ENCODE peak calls at places on chromosomes 2 and 18, in eight cellular contexts. One of them, this sample, is unnamed.

GRCh38 chr2:47638430-47638829 is 144.5 kb upstream of the MSH6 start:
- DNase-seq in ovary: no peak
- DNase-seq in pancreas: no peak
- DNase-seq in CD8-positive, alpha-beta T cell: no peak
- DNase-seq in astrocyte of the hippocampus: no peak
- DNase-seq in stimulated activated CD8-positive, alpha-beta memory T cell treated with anti-CD3 and anti-CD28 coated beads, Interleukin-15, amount 100 ng/mL, for 48 hours: no peak
- DNase-seq in bronchial epithelial cell: no peak
- DNase-seq in EL: no peak
- DNase-seq in this sample: no peak

GRCh38 chr18:10490401-10491289 is 35.2 kb upstream of the NAPG start:
- DNase-seq in ovary: no peak
- DNase-seq in pancreas: no peak
- DNase-seq in CD8-positive, alpha-beta T cell: peak
- DNase-seq in astrocyte of the hippocampus: no peak
- DNase-seq in stimulated activated CD8-positive, alpha-beta memory T cell treated with anti-CD3 and anti-CD28 coated beads, Interleukin-15, amount 100 ng/mL, for 48 hours: peak
- DNase-seq in bronchial epithelial cell: no peak
- DNase-seq in EL: no peak
- DNase-seq in this sample: peak

GRCh38 chr18:6811816-6812215 is 82.3 kb downstream of the ARHGAP28 start:
- DNase-seq in ovary: no peak
- DNase-seq in pancreas: no peak
- DNase-seq in CD8-positive, alpha-beta T cell: no peak
- DNase-seq in astrocyte of the hippocampus: peak
- DNase-seq in stimulated activated CD8-positive, alpha-beta memory T cell treated with anti-CD3 and anti-CD28 coated beads, Interleukin-15, amount 100 ng/mL, for 48 hours: no peak
- DNase-seq in bronchial epithelial cell: no peak
- DNase-seq in EL: no peak
- DNase-seq in this sample: no peak

GRCh38 chr2:97758131-97758705 is 44.8 kb downstream of the ZAP70 start:
- DNase-seq in ovary: no peak
- DNase-seq in pancreas: no peak
- DNase-seq in CD8-positive, alpha-beta T cell: no peak
- DNase-seq in astrocyte of the hippocampus: no peak
- DNase-seq in stimulated activated CD8-positive, alpha-beta memory T cell treated with anti-CD3 and anti-CD28 coated beads, Interleukin-15, amount 100 ng/mL, for 48 hours: no peak
- DNase-seq in bronchial epithelial cell: no peak
- DNase-seq in EL: no peak
- DNase-seq in this sample: no peak

GRCh38 chr2:112187805-112188596 is 49.8 kb downstream of the FBLN7 start:
- DNase-seq in ovary: no peak
- DNase-seq in pancreas: no peak
- DNase-seq in CD8-positive, alpha-beta T cell: peak
- DNase-seq in astrocyte of the hippocampus: no peak
- DNase-seq in stimulated activated CD8-positive, alpha-beta memory T cell treated with anti-CD3 and anti-CD28 coated beads, Interleukin-15, amount 100 ng/mL, for 48 hours: peak
- DNase-seq in bronchial epithelial cell: peak
- DNase-seq in EL: no peak
- DNase-seq in this sample: peak

GRCh38 chr2:186575302-186575701 is 14.6 kb upstream of the ITGAV start:
- DNase-seq in ovary: no peak
- DNase-seq in pancreas: no peak
- DNase-seq in CD8-positive, alpha-beta T cell: no peak
- DNase-seq in astrocyte of the hippocampus: peak
- DNase-seq in stimulated activated CD8-positive, alpha-beta memory T cell treated with anti-CD3 and anti-CD28 coated beads, Interleukin-15, amount 100 ng/mL, for 48 hours: no peak
- DNase-seq in bronchial epithelial cell: peak
- DNase-seq in EL: peak
- DNase-seq in this sample: no peak

GRCh38 chr2:216880509-216881184 is 20.8 kb upstream of the TNP1 start:
- DNase-seq in ovary: no peak
- DNase-seq in pancreas: no peak
- DNase-seq in CD8-positive, alpha-beta T cell: no peak
- DNase-seq in astrocyte of the hippocampus: no peak
- DNase-seq in stimulated activated CD8-positive, alpha-beta memory T cell treated with anti-CD3 and anti-CD28 coated beads, Interleukin-15, amount 100 ng/mL, for 48 hours: no peak
- DNase-seq in bronchial epithelial cell: peak
- DNase-seq in EL: no peak
- DNase-seq in this sample: no peak

GRCh38 chr2:129641371-129641770 is 338.1 kb upstream of the RAB6C start:
- DNase-seq in ovary: no peak
- DNase-seq in pancreas: no peak
- DNase-seq in CD8-positive, alpha-beta T cell: no peak
- DNase-seq in astrocyte of the hippocampus: no peak
- DNase-seq in stimulated activated CD8-positive, alpha-beta memory T cell treated with anti-CD3 and anti-CD28 coated beads, Interleukin-15, amount 100 ng/mL, for 48 hours: no peak
- DNase-seq in bronchial epithelial cell: no peak
- DNase-seq in EL: no peak
- DNase-seq in this sample: no peak

GRCh38 chr18:69838620-69839411 is 108.9 kb downstream of the CD226 start:
- DNase-seq in ovary: no peak
- DNase-seq in pancreas: no peak
- DNase-seq in CD8-positive, alpha-beta T cell: no peak
- DNase-seq in astrocyte of the hippocampus: no peak
- DNase-seq in stimulated activated CD8-positive, alpha-beta memory T cell treated with anti-CD3 and anti-CD28 coated beads, Interleukin-15, amount 100 ng/mL, for 48 hours: peak
- DNase-seq in bronchial epithelial cell: no peak
- DNase-seq in EL: peak
- DNase-seq in this sample: peak

GRCh38 chr2:173496746-173497145 is 142.1 kb downstream of the CDCA7 start:
- DNase-seq in ovary: no peak
- DNase-seq in pancreas: no peak
- DNase-seq in CD8-positive, alpha-beta T cell: no peak
- DNase-seq in astrocyte of the hippocampus: peak
- DNase-seq in stimulated activated CD8-positive, alpha-beta memory T cell treated with anti-CD3 and anti-CD28 coated beads, Interleukin-15, amount 100 ng/mL, for 48 hours: no peak
- DNase-seq in bronchial epithelial cell: no peak
- DNase-seq in EL: peak
- DNase-seq in this sample: no peak

GRCh38 chr2:135870571-135870970 is 5.7 kb downstream of the MCM6 start:
- DNase-seq in ovary: no peak
- DNase-seq in pancreas: no peak
- DNase-seq in CD8-positive, alpha-beta T cell: no peak
- DNase-seq in astrocyte of the hippocampus: no peak
- DNase-seq in stimulated activated CD8-positive, alpha-beta memory T cell treated with anti-CD3 and anti-CD28 coated beads, Interleukin-15, amount 100 ng/mL, for 48 hours: no peak
- DNase-seq in bronchial epithelial cell: no peak
- DNase-seq in EL: no peak
- DNase-seq in this sample: no peak

GRCh38 chr2:120109186-120110061 is 96.5 kb downstream of the EPB41L5 start:
- DNase-seq in ovary: no peak
- DNase-seq in pancreas: no peak
- DNase-seq in CD8-positive, alpha-beta T cell: no peak
- DNase-seq in astrocyte of the hippocampus: peak
- DNase-seq in stimulated activated CD8-positive, alpha-beta memory T cell treated with anti-CD3 and anti-CD28 coated beads, Interleukin-15, amount 100 ng/mL, for 48 hours: no peak
- DNase-seq in bronchial epithelial cell: peak
- DNase-seq in EL: peak
- DNase-seq in this sample: no peak

GRCh38 chr18:8717011-8717770 is 11.8 kb downstream of the MTCL1 start:
- DNase-seq in ovary: no peak
- DNase-seq in pancreas: no peak
- DNase-seq in CD8-positive, alpha-beta T cell: no peak
- DNase-seq in astrocyte of the hippocampus: no peak
- DNase-seq in stimulated activated CD8-positive, alpha-beta memory T cell treated with anti-CD3 and anti-CD28 coated beads, Interleukin-15, amount 100 ng/mL, for 48 hours: no peak
- DNase-seq in bronchial epithelial cell: no peak
- DNase-seq in EL: no peak
- DNase-seq in this sample: no peak

GRCh38 chr2:112767693-112768380 is 3.4 kb upstream of the CKAP2L start:
- DNase-seq in ovary: no peak
- DNase-seq in pancreas: no peak
- DNase-seq in CD8-positive, alpha-beta T cell: no peak
- DNase-seq in astrocyte of the hippocampus: no peak
- DNase-seq in stimulated activated CD8-positive, alpha-beta memory T cell treated with anti-CD3 and anti-CD28 coated beads, Interleukin-15, amount 100 ng/mL, for 48 hours: no peak
- DNase-seq in bronchial epithelial cell: no peak
- DNase-seq in EL: no peak
- DNase-seq in this sample: no peak

GRCh38 chr2:174711206-174711605 is 53.1 kb downstream of the CHRNA1 start:
- DNase-seq in ovary: no peak
- DNase-seq in pancreas: no peak
- DNase-seq in CD8-positive, alpha-beta T cell: no peak
- DNase-seq in astrocyte of the hippocampus: peak
- DNase-seq in stimulated activated CD8-positive, alpha-beta memory T cell treated with anti-CD3 and anti-CD28 coated beads, Interleukin-15, amount 100 ng/mL, for 48 hours: no peak
- DNase-seq in bronchial epithelial cell: no peak
- DNase-seq in EL: peak
- DNase-seq in this sample: no peak